ENCODE peak calls at places on chromosomes 13 and 19, in four cellular contexts. W is mucosa of descending colon; B is activated CD4-positive, alpha-beta T cell treated with anti-CD3 and anti-CD28 coated beads for 1 hour; X is globus pallidus. R is an unnamed sample.

GRCh38 chr13:39484506-39485313 is 118.3 kb downstream of the LHFPL6 start:
- DNase-seq in W (no peak), B (no peak), X (no peak), R (no peak)

GRCh38 chr13:96984061-96984508 is 10.2 kb downstream of the OXGR1 start:
- DNase-seq in W (peak), B (no peak), X (peak), R (no peak)

GRCh38 chr19:49688531-49689132 is 762 bp upstream of the ADM5 start:
- DNase-seq in W (no peak), B (no peak), X (no peak), R (no peak)

GRCh38 chr19:14116918-14117578 is 514 bp downstream of the PRKACA start:
- DNase-seq in W (peak), B (no peak), X (no peak), R (no peak)

GRCh38 chr13:114019367-114019766 is 45.5 kb upstream of the C13orf46 start:
- DNase-seq in W (no peak), B (peak), X (no peak), R (no peak)

GRCh38 chr19:15640294-15640903 is at the start of gene CYP4F3:
- DNase-seq in W (peak), B (no peak), X (no peak), R (no peak)

GRCh38 chr13:24511019-24511823 is 1.4 kb downstream of the PARP4 start:
- DNase-seq in W (peak), B (peak), X (peak), R (peak)

GRCh38 chr19:18118420-18119242 is 21.1 kb downstream of the MAST3 start:
- DNase-seq in W (no peak), B (no peak), X (no peak), R (no peak)

GRCh38 chr13:113862766-113863510 is 938 bp downstream of the GAS6 start:
- DNase-seq in W (peak), B (no peak), X (no peak), R (peak)

GRCh38 chr13:106573279-106573831 is 5.4 kb upstream of the ARGLU1 start:
- DNase-seq in W (no peak), B (no peak), X (no peak), R (no peak)

GRCh38 chr19:57348136-57348535 is 2.9 kb upstream of the ZNF304 start:
- DNase-seq in W (no peak), B (no peak), X (no peak), R (no peak)

GRCh38 chr19:3465552-3465951 is 14.8 kb downstream of the SMIM24 start:
- DNase-seq in W (no peak), B (no peak), X (no peak), R (no peak)

GRCh38 chr19:35874392-35874930 is 6.1 kb downstream of the APLP1 start:
- DNase-seq in W (no peak), B (no peak), X (no peak), R (no peak)

GRCh38 chr13:26978081-26978860 is 193.3 kb downstream of the USP12 start:
- DNase-seq in W (peak), B (no peak), X (no peak), R (no peak)

GRCh38 chr13:30898721-30899188 is 7.3 kb upstream of the MEDAG start:
- DNase-seq in W (peak), B (no peak), X (no peak), R (no peak)

GRCh38 chr19:21934131-21934530 is 76.6 kb downstream of the ZNF208 start:
- DNase-seq in W (no peak), B (no peak), X (no peak), R (no peak)

GRCh38 chr13:73416093-73416492 is 357.3 kb downstream of the KLF5 start:
- DNase-seq in W (no peak), B (no peak), X (no peak), R (no peak)

GRCh38 chr13:45623516-45624090 is 8.1 kb upstream of the ERICH6B start:
- DNase-seq in W (no peak), B (no peak), X (no peak), R (no peak)

GRCh38 chr13:46593403-46593802 is 40.4 kb downstream of the LRCH1 start:
- DNase-seq in W (no peak), B (peak), X (no peak), R (peak)

GRCh38 chr19:43316591-43317319 is 36.7 kb upstream of the CD177 start:
- DNase-seq in W (peak), B (no peak), X (peak), R (no peak)

GRCh38 chr13:94239135-94239534 is 240.3 kb downstream of the DCT start:
- DNase-seq in W (no peak), B (no peak), X (no peak), R (no peak)

GRCh38 chr19:29690842-29691241 is 24.2 kb downstream of the C19orf12 start:
- DNase-seq in W (peak), B (no peak), X (no peak), R (no peak)

GRCh38 chr19:48806818-48807589 is 3.8 kb downstream of the BCAT2 start:
- DNase-seq in W (peak), B (no peak), X (peak), R (no peak)

GRCh38 chr13:57443494-57443893 is 188.1 kb upstream of the PCDH17 start:
- DNase-seq in W (no peak), B (no peak), X (no peak), R (no peak)

GRCh38 chr19:14674764-14675163 is at the start of gene ADGRE3:
- DNase-seq in W (no peak), B (no peak), X (no peak), R (no peak)

GRCh38 chr13:109009756-109010155 is 380.3 kb downstream of the MYO16 start:
- DNase-seq in W (no peak), B (no peak), X (no peak), R (no peak)

GRCh38 chr13:20796791-20797513 is 23.2 kb upstream of the EEF1AKMT1 start:
- DNase-seq in W (no peak), B (no peak), X (no peak), R (no peak)

GRCh38 chr19:3670796-3671679 is 29.2 kb downstream of the PIP5K1C start:
- DNase-seq in W (peak), B (no peak), X (peak), R (no peak)

GRCh38 chr13:26050568-26051230 is 1.1 kb downstream of the SHISA2 start:
- DNase-seq in W (no peak), B (no peak), X (peak), R (no peak)

GRCh38 chr19:30556230-30556711 is 184.1 kb downstream of the ZNF536 start:
- DNase-seq in W (no peak), B (no peak), X (peak), R (no peak)

GRCh38 chr19:42313096-42313839 is at the start of gene TMEM145:
- DNase-seq in W (no peak), B (no peak), X (peak), R (no peak)

GRCh38 chr13:80084086-80084676 is 256.7 kb downstream of the SPRY2 start:
- DNase-seq in W (no peak), B (no peak), X (peak), R (no peak)

GRCh38 chr13:97018029-97018819 is 23.9 kb upstream of the OXGR1 start:
- DNase-seq in W (peak), B (no peak), X (peak), R (no peak)

GRCh38 chr19:45323671-45324081 is 1.0 kb upstream of the CKM start:
- DNase-seq in W (no peak), B (no peak), X (no peak), R (no peak)